ENCODE peak calls at places on chromosomes 4 and X, in ten cellular contexts. L is LNCaP clone FGC; F is uterus; V is adrenal gland; Z is WERI-Rb-1; Y is AG04449; B is vagina; N is CD8-positive, alpha-beta T cell; J is fibroblast of pulmonary artery; C is fibroblast of lung. H is an unnamed sample.
A peak's percentile ranks its signal among the peaks of the same experiment; 100 is the strongest.

GRCh38 chr4:175998782-175999181 is 66.9 kb upstream of the WDR17 start:
- DNase-seq in L (peak; percentile 3), F (no peak), V (no peak), Z (peak; percentile 29), Y (no peak), B (no peak), N (no peak), J (peak; percentile 1), C (peak; percentile 5), H (no peak)

GRCh38 chr4:62070291-62070852 is 870.2 kb downstream of the ADGRL3 start:
- DNase-seq in L (no peak), F (no peak), V (no peak), Z (no peak), Y (no peak), B (no peak), N (no peak), J (no peak), C (no peak), H (no peak)

GRCh38 chr4:1193206-1194027 is 21.0 kb upstream of the SPON2 start:
- DNase-seq in L (no peak), F (peak; percentile 35), V (no peak), Z (no peak), Y (no peak), B (peak; percentile 82), N (no peak), J (peak; percentile 31), C (no peak), H (no peak)

GRCh38 chr4:170853422-170854021 is 763.8 kb upstream of the AADAT start:
- DNase-seq in L (peak; percentile 38), F (peak; percentile 11), V (peak; percentile 63), Z (peak; percentile 73), Y (no peak), B (no peak), N (no peak), J (peak; percentile 25), C (no peak), H (peak; percentile 48)

GRCh38 chr4:127463883-127464282 is 168.9 kb upstream of the INTU start:
- DNase-seq in L (no peak), F (no peak), V (no peak), Z (no peak), Y (no peak), B (no peak), N (no peak), J (no peak), C (no peak), H (no peak)

GRCh38 chrX:154349359-154349935 is 25.0 kb downstream of the FLNA start:
- DNase-seq in L (no peak), F (peak; percentile 34), V (no peak), Z (no peak), Y (no peak), B (no peak), N (no peak), J (no peak), C (no peak), H (no peak)

GRCh38 chr4:182067828-182068227 is 175.4 kb upstream of the TENM3 start:
- DNase-seq in L (no peak), F (no peak), V (no peak), Z (no peak), Y (no peak), B (no peak), N (no peak), J (no peak), C (no peak), H (no peak)

GRCh38 chr4:165330071-165330470 is 2.6 kb downstream of the MSMO1 start:
- DNase-seq in L (no peak), F (no peak), V (no peak), Z (no peak), Y (no peak), B (no peak), N (no peak), J (no peak), C (no peak), H (no peak)

GRCh38 chrX:154384284-154384892 is 5.3 kb downstream of the EMD start:
- DNase-seq in L (no peak), F (peak; percentile 41), V (no peak), Z (peak; percentile 48), Y (no peak), B (no peak), N (no peak), J (peak; percentile 44), C (no peak), H (peak; percentile 33)

GRCh38 chrX:24198101-24198500 is 48.6 kb downstream of the ZFX start:
- DNase-seq in L (no peak), F (no peak), V (no peak), Z (no peak), Y (no peak), B (no peak), N (no peak), J (no peak), C (no peak), H (no peak)

GRCh38 chr4:6781113-6781512 is 1.4 kb upstream of the KIAA0232 start:
- DNase-seq in L (peak; percentile 74), F (peak; percentile 16), V (peak; percentile 45), Z (no peak), Y (no peak), B (peak; percentile 84), N (no peak), J (no peak), C (no peak), H (no peak)

GRCh38 chrX:102155806-102156179 is at the start of gene BEX5:
- DNase-seq in L (peak; percentile 3), F (peak; percentile 62), V (peak; percentile 78), Z (no peak), Y (no peak), B (no peak), N (peak; percentile 6), J (no peak), C (no peak), H (peak; percentile 5)

GRCh38 chrX:102154900-102155805 is 624 bp downstream of the BEX5 start:
- DNase-seq in L (no peak), F (no peak), V (peak; percentile 48), Z (no peak), Y (no peak), B (no peak), N (no peak), J (no peak), C (no peak), H (no peak)

GRCh38 chrX:102154218-102154860 is 1.4 kb downstream of the BEX5 start:
- DNase-seq in L (no peak), F (no peak), V (peak; percentile 50), Z (no peak), Y (no peak), B (no peak), N (no peak), J (no peak), C (no peak), H (no peak)
- H3K4me3 ChIP-seq in L (no peak overlapping the region), F (no peak overlapping the region), V (no peak overlapping the region), Z (no peak overlapping the region), Y (no peak overlapping the region), B (no peak overlapping the region), N (peak overlapping the region; percentile 63), J (no peak overlapping the region), C (no peak overlapping the region), H (no peak overlapping the region)

DNA sequence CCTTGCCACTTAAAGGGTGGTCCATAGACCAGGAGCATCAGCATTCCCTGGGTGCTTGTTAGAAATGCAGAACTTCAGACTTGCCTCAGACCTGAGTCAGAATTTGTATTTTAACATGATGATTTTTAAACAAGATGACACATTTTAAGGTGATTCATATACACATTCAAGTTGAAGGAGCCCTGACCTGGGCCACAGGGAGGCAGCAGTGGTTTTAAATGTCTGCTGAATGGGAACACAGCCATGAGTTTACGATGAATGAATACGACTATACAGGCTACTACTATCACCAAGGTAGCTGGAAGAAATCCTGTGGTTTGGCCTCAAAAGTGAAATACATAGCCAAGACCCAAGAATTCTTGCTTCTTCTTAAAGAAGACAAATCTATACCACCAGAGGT is 2.9 kb downstream of the HDAC8 start:
- DNase-seq in L (no peak), F (no peak), V (no peak), Z (no peak), Y (no peak), B (no peak), N (no peak), J (peak; percentile 79), C (peak; percentile 61), H (peak; percentile 90)
- TF ChIP-seq CTCF in L (peak; percentile 22), F (no peak), V (no peak), Z (no peak), Y (no peak), B (no peak), N (no peak), J (peak; percentile 32), C (no peak), H (peak; percentile 34)

GRCh38 chr4:123974419-123975105 is 578.0 kb downstream of the SPRY1 start:
- DNase-seq in L (no peak), F (no peak), V (no peak), Z (no peak), Y (no peak), B (no peak), N (no peak), J (no peak), C (peak; percentile 14), H (no peak)
- H3K4me3 ChIP-seq in L (no peak overlapping the region), F (no peak overlapping the region), V (no peak overlapping the region), Z (no peak overlapping the region), Y (no peak overlapping the region), B (no peak overlapping the region), N (no peak overlapping the region), J (no peak overlapping the region), C (no peak overlapping the region), H (no peak overlapping the region)

DNA sequence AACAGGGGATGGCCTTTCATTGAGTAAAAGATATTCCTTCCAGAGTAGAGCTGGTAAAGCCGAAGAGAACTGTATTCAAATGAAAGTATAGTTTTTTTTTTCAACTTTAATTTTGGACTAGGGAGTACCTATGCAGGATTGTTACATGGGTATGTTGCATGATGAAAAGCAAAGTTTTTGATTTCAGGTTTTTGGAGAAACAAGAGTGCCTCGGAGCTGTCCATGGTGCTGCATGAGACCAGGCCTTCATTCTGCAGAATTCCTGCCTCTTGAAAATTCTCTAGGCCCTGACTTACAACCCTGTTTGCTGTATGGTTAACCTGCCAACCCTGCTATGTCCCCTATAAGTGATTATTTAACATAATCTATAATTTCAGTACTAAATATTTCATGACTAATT is 1065.7 kb upstream of the FTHL17 start:
- DNase-seq in L (no peak), F (no peak), V (no peak), Z (no peak), Y (no peak), B (no peak), N (no peak), J (peak; percentile 3), C (peak; percentile 7), H (no peak)
- TF ChIP-seq CTCF in L (no peak), F (no peak), V (no peak), Z (no peak), Y (no peak), B (no peak), N (no peak), J (no peak), C (no peak), H (no peak)